ENCODE peak calls at places on chromosomes 2 and 18, in nine cellular contexts. V, X, P, D, E, R, H, A and F are unnamed samples.

GRCh38 chr2:120758181-120759048 is 22.7 kb downstream of the GLI2 start:
- DNase-seq in D (peak; percentile 69), A (no peak), H (no peak), V (peak; percentile 77), R (no peak), X (no peak), P (no peak), E (no peak), F (no peak)

GRCh38 chr2:54589340-54590215 is 133.5 kb downstream of the SPTBN1 start:
- DNase-seq in P (no peak), A (no peak), H (no peak), X (no peak), D (no peak), R (peak; percentile 60), V (no peak), E (no peak), F (no peak)

GRCh38 chr2:190283783-190284182 is 35.8 kb downstream of the HIBCH start:
- DNase-seq in A (no peak), P (no peak), E (no peak), V (no peak), D (no peak), R (no peak), X (no peak), H (no peak), F (no peak)

GRCh38 chr2:218397502-218398436 is 1.9 kb upstream of the CTDSP1 start:
- DNase-seq in D (peak; percentile 74), E (peak; percentile 54), P (peak; percentile 80), R (peak; percentile 62), A (peak; percentile 20), X (peak; percentile 58), V (peak; percentile 88), H (no peak), F (peak; percentile 46)

GRCh38 chr18:22710628-22711380 is 222.3 kb upstream of the RBBP8 start:
- DNase-seq in A (no peak), X (no peak), V (peak; percentile 77), D (peak; percentile 53), H (no peak), E (no peak), P (no peak), R (peak; percentile 41), F (no peak)

GRCh38 chr2:132503621-132504200 is 87.1 kb downstream of the GPR39 start:
- DNase-seq in H (no peak), E (no peak), A (no peak), R (no peak), V (no peak), D (no peak), X (no peak), P (no peak), F (no peak)

GRCh38 chr2:46943881-46944798 is 28.5 kb upstream of the MCFD2 start:
- DNase-seq in V (no peak), A (no peak), P (no peak), H (no peak), D (no peak), E (no peak), R (no peak), X (no peak), F (no peak)

GRCh38 chr2:164456599-164456998 is 164.7 kb downstream of the GRB14 start:
- DNase-seq in V (no peak), X (no peak), H (no peak), A (peak; percentile 81), E (peak; percentile 78), D (no peak), P (peak; percentile 45), R (no peak), F (no peak)

GRCh38 chr18:23235860-23236259 is 100.6 kb downstream of the CABLES1 start:
- DNase-seq in H (no peak), R (no peak), X (no peak), V (no peak), P (peak; percentile 24), A (no peak), D (no peak), E (peak; percentile 16), F (no peak)

GRCh38 chr2:100011272-100011711 is 131.1 kb downstream of the AFF3 start:
- DNase-seq in E (no peak), V (no peak), P (no peak), A (no peak), R (peak; percentile 60), D (no peak), H (no peak), X (no peak), F (no peak)

GRCh38 chr2:18500333-18500732 is 60.1 kb downstream of the RDH14 start:
- DNase-seq in X (no peak), H (no peak), P (no peak), R (no peak), V (no peak), E (no peak), A (no peak), D (no peak), F (no peak)

GRCh38 chr2:19575618-19576017 is 217.2 kb upstream of the OSR1 start:
- DNase-seq in R (no peak), E (no peak), A (no peak), V (no peak), H (no peak), P (no peak), X (no peak), D (no peak), F (no peak)

GRCh38 chr2:114651933-114652332 is 209.5 kb downstream of the DPP10 start:
- DNase-seq in A (no peak), D (no peak), H (no peak), E (no peak), P (no peak), V (no peak), R (no peak), X (no peak), F (no peak)